ENCODE peak calls at places on chromosome 19, in six cellular contexts. W is HepG2, Z is spleen, R is stomach, I is transverse colon, P is gastrocnemius medialis. G is an unnamed sample.

GRCh38 chr19:13984875-13985741 is 21.0 kb downstream of the RFX1 start:
- DNase-seq in W (peak; percentile 18), Z (no peak), R (no peak), I (no peak), P (no peak), G (no peak)

GRCh38 chr19:42942187-42942789 is 5.3 kb upstream of the PSG7 start:
- DNase-seq in W (peak; percentile 6), Z (no peak), R (no peak), I (no peak), P (no peak), G (no peak)

GRCh38 chr19:4171676-4172075 is 10.7 kb downstream of the SIRT6 start:
- DNase-seq in W (no peak), Z (no peak), R (no peak), I (no peak), P (no peak), G (no peak)

GRCh38 chr19:33916792-33917191 is 120.1 kb downstream of the KCTD15 start:
- DNase-seq in W (no peak), Z (no peak), R (no peak), I (no peak), P (no peak), G (no peak)

GRCh38 chr19:33484226-33484774 is 37.3 kb downstream of the PEPD start:
- DNase-seq in W (no peak), Z (peak; percentile 6), R (no peak), I (no peak), P (no peak), G (no peak)

GRCh38 chr19:51181913-51182419 is 39.9 kb downstream of the SIGLEC7 start:
- DNase-seq in W (no peak), Z (peak; percentile 70), R (no peak), I (no peak), P (no peak), G (peak; percentile 22)

GRCh38 chr19:16217671-16218464 is 20.2 kb downstream of the AP1M1 start:
- DNase-seq in W (no peak), Z (no peak), R (no peak), I (no peak), P (no peak), G (no peak)

GRCh38 chr19:54162241-54162805 is 2.8 kb upstream of the LENG1 start:
- DNase-seq in W (no peak), Z (peak; percentile 94), R (peak; percentile 95), I (peak; percentile 95), P (peak; percentile 66), G (peak; percentile 93)

GRCh38 chr19:42207767-42208259 is 9.7 kb downstream of the DEDD2 start:
- DNase-seq in W (no peak), Z (no peak), R (peak; percentile 43), I (no peak), P (no peak), G (no peak)

GRCh38 chr19:39001016-39001415 is 25.5 kb upstream of the FBXO17 start:
- DNase-seq in W (no peak), Z (no peak), R (no peak), I (no peak), P (no peak), G (no peak)

GRCh38 chr19:7112675-7113074 is 43.2 kb downstream of the ZNF557 start:
- DNase-seq in W (no peak), Z (no peak), R (no peak), I (no peak), P (no peak), G (no peak)

GRCh38 chr19:10112037-10112751 is 701 bp downstream of the P2RY11 start:
- DNase-seq in W (no peak), Z (no peak), R (no peak), I (peak; percentile 14), P (no peak), G (no peak)

DNA sequence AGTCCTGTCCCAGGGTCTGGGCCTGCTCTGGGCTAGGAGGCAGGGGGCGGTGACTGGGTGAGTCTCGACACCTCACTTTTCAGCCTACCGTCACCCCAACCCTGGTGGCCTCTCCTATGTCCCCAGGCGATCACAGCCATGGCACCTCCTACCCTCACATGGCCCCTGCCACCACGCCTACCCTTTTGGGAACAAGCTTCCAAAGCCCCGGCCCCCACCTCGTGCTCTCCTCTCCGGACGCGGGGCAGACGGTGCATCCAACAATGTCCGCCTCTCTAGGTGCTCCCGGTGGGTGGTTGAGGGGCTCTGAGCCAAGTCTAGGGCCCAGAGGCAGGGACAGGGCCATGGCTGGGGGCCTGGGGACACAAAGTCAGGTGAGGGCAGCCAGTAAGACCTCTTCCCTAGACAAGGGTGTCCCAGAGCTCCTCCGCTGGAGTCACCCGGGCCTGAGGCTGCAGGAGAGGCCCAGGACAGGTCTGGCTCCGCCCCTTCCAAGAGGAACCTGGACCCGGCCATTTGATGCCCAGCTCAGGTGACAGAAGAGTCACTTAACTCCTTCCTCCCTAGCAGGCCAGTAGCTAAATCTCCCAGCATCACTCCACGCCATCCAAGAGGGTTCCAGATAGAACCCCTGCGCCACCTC is at the start of gene SYNE4:
- DNase-seq in W (peak; percentile 77), Z (no peak), R (peak; percentile 78), I (peak; percentile 76), P (no peak), G (no peak)
- TF ChIP-seq POLR2A in W (peak; percentile 80), Z (no peak), R (no peak), I (peak; percentile 23), P (no peak), G (no peak)

GRCh38 chr19:40751065-40751923 is at the start of gene SNRPA:
- DNase-seq in W (peak; percentile 97), Z (peak; percentile 96), R (peak; percentile 98), I (peak; percentile 98), P (peak; percentile 97), G (peak; percentile 99)
- TF ChIP-seq POLR2A in W (peak; percentile 71), Z (peak; percentile 86), R (no peak), I (peak; percentile 93), P (peak; percentile 91), G (peak; percentile 78)

GRCh38 chr19:1119475-1120217 is 15.9 kb downstream of the GPX4 start:
- DNase-seq in W (no peak), Z (peak; percentile 76), R (no peak), I (no peak), P (no peak), G (no peak)
- TF ChIP-seq POLR2A in W (no peak), Z (no peak), R (no peak), I (no peak), P (no peak), G (no peak)

GRCh38 chr19:18304496-18305312 is 18.2 kb downstream of the LSM4 start:
- DNase-seq in W (peak; percentile 80), Z (peak; percentile 94), R (peak; percentile 80), I (peak; percentile 75), P (peak; percentile 68), G (peak; percentile 84)
- TF ChIP-seq POLR2A in W (peak; percentile 72), Z (peak; percentile 64), R (no peak), I (peak; percentile 76), P (peak; percentile 73), G (peak; percentile 85)

GRCh38 chr19:49877879-49878743 is 609 bp downstream of the TBC1D17 start:
- DNase-seq in W (peak; percentile 93), Z (peak; percentile 100), R (peak; percentile 99), I (peak; percentile 99), P (peak; percentile 98), G (peak; percentile 100)
- TF ChIP-seq POLR2A in W (no peak), Z (no peak), R (no peak), I (peak; percentile 5), P (no peak), G (no peak)

GRCh38 chr19:2822846-2823245 is 3.2 kb downstream of the ZNF554 start:
- DNase-seq in W (no peak), Z (no peak), R (no peak), I (no peak), P (no peak), G (no peak)

GRCh38 chr19:2815923-2816322 is 3.7 kb upstream of the ZNF554 start:
- DNase-seq in W (no peak), Z (no peak), R (no peak), I (no peak), P (no peak), G (no peak)

GRCh38 chr19:2816641-2817040 is 3.0 kb upstream of the ZNF554 start:
- DNase-seq in W (no peak), Z (no peak), R (no peak), I (no peak), P (no peak), G (no peak)

GRCh38 chr19:2820112-2820702 is 539 bp downstream of the ZNF554 start:
- DNase-seq in W (no peak), Z (no peak), R (no peak), I (peak; percentile 27), P (no peak), G (no peak)

DNA sequence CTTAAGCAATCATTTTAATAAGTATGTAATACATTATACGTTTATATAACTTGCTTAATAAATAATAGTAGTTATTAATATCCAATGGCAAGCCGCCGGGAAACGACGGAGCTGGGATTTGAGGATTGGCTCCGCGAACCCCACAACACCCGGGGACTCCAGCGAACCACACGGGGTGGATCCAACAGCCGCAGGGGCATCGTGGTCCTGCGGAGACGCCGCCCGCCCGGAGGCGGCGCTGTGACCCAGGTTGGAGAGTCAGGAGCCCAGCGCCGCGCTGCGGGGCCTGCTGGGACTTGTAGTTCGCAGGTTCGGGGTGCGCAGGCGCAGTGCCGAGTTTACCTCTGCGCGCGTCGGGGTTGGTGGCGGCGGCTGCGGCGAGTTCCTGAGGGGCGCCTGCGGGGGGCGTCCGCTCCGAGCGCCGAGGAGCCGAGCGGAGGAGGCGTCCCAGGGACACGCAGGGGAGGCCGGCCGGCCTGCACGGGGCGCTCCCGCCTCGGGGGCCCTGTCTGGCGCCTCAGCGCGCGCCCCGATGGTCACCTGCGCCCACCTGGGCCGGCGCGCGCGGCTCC is at the start of gene ZNF554:
- DNase-seq in W (peak; percentile 91), Z (peak; percentile 99), R (peak; percentile 99), I (peak; percentile 98), P (peak; percentile 93), G (peak; percentile 97)
- TF ChIP-seq POLR2A in W (peak; percentile 10), Z (peak; percentile 18), R (no peak), I (no peak), P (peak; percentile 35), G (peak; percentile 22)

G was measured in erythroblast.